ENCODE peak calls at places on chromosomes 16 and 17, in four cellular contexts. Q is H7, R is PC-3, I is Karpas-422. H is an unnamed sample. For H3K36me3 and H3K27me3, the result is how much of the 10 kb centered on the place peaks cover.

GRCh38 chr16:84582958-84583516 is 34.8 kb downstream of the COTL1 start:
- DNase-seq in Q (no peak), R (no peak), I (no peak), H (peak)

GRCh38 chr16:4521971-4522623 is 16.5 kb downstream of the CDIP1 start:
- DNase-seq in Q (peak), R (no peak), I (no peak), H (no peak)

GRCh38 chr17:6755281-6755680 is 565 bp upstream of the XAF1 start:
- DNase-seq in Q (no peak), R (no peak), I (no peak), H (peak)

GRCh38 chr16:85081765-85082164 is 30.5 kb downstream of the CIBAR2 start:
- DNase-seq in Q (peak), R (no peak), I (no peak), H (no peak)

GRCh38 chr17:15414502-15415348 is 52.7 kb downstream of the CDRT4 start:
- DNase-seq in Q (no peak), R (no peak), I (no peak), H (no peak)

GRCh38 chr17:63439682-63440081 is 6.4 kb downstream of the CYB561 start:
- DNase-seq in Q (no peak), R (peak), I (no peak), H (no peak)

GRCh38 chr16:76906552-76906951 is 284.4 kb upstream of the MON1B start:
- DNase-seq in Q (no peak), R (no peak), I (no peak), H (no peak)

GRCh38 chr16:25838724-25839186 is 147.0 kb downstream of the HS3ST4 start:
- DNase-seq in Q (peak), R (peak), I (peak), H (no peak)

GRCh38 chr17:8720596-8720995 is 24.0 kb downstream of the CCDC42 start:
- DNase-seq in Q (no peak), R (no peak), I (no peak), H (no peak)

GRCh38 chr17:64732336-64733006 is 70.4 kb upstream of the SMURF2 start:
- DNase-seq in Q (no peak), R (peak), I (no peak), H (peak)

GRCh38 chr17:41913798-41914197 is 5.0 kb downstream of the ACLY start:
- DNase-seq in Q (peak), R (no peak), I (no peak), H (no peak)

GRCh38 chr17:41915566-41915965 is 3.2 kb downstream of the ACLY start:
- DNase-seq in Q (no peak), R (no peak), I (no peak), H (no peak)

GRCh38 chr17:41912925-41913324 is 5.8 kb downstream of the ACLY start:
- DNase-seq in Q (no peak), R (no peak), I (no peak), H (no peak)

GRCh38 chr17:41914358-41914766 is 4.4 kb downstream of the ACLY start:
- DNase-seq in Q (no peak), R (no peak), I (no peak), H (no peak)

DNA sequence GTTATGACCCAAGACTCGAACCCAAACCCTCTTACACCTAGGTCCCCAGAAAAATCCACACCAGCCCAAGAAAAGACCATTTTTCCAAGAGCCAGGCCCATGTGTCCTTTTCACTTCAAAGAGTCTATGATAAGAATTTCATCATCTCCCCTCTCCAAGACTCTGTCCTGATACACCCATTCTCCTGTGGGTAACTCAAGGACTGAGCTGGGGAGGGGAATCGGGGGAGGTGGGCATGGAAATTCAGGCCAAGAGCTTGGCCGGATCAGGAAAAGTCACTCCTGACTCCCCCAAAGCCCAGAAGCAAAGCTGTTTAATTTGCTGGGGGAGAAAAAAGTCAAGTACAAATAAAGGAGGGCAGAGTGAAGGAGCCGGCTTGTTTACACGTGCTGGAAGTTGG is 3.7 kb downstream of the ACLY start:
- DNase-seq in Q (no peak), R (no peak), I (no peak), H (no peak)
- H3K4me3 ChIP-seq in Q (no peak), R (no peak), I (no peak), H (no peak)

GRCh38 chr17:4189280-4189679 is 46.3 kb downstream of the CYB5D2 start:
- DNase-seq in Q (no peak), R (no peak), I (no peak), H (no peak)
- H3K36me3 ChIP-seq in Q (under half), R (under half), I (under half), H (under half)

GRCh38 chr17:71613996-71614395 is 506.8 kb upstream of the SOX9 start:
- DNase-seq in Q (no peak), R (no peak), I (no peak), H (no peak)
- H3K27me3 ChIP-seq in Q (under half), R (under half), I (under half), H (under half)

DNA sequence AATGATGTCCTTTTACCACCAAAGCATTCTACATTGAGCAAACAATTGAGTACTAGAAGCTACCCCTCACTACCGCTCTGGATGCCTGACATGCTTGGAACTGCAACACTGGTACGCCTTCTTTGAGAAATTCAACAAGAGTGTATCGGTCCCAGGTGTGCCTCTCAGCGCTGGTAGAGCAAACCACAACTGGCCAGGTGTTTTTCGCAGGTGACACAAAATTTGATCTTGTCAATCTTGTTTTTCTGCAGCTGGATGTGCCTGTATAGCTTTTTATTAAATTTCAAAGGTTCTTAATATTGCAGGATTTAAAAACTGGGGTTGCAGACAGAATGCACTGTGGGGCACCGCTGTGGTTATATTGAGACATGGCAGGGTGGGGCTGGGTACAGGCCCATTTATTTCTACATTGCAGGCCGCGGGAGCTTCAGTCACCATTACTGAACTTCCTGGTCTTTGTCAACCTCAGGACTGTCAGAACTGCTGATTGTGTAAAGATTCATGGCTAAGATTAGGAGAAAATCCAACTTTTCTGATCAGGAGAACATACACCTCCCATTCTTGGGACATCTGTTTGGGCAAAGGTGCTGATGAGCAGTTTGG is 4.4 kb upstream of the SNX20 start:
- DNase-seq in Q (no peak), R (no peak), I (no peak), H (no peak)
- H3K4me3 ChIP-seq in Q (no peak), R (no peak), I (no peak), H (no peak)